ENCODE peak calls at places on chromosomes 5 and 9, in four cellular contexts. D, I, Y and F are unnamed samples.

GRCh38 chr5:179873176-179873575 is 14.6 kb upstream of the MRNIP start:
- DNase-seq in D (no peak), I (no peak), Y (no peak), F (no peak)

GRCh38 chr5:1477341-1477740 is 32.1 kb upstream of the SLC6A3 start:
- DNase-seq in D (no peak), I (no peak), Y (no peak), F (peak; percentile 89)

GRCh38 chr9:103364753-103365152 is 369.6 kb downstream of the CYLC2 start:
- DNase-seq in D (peak; percentile 52), I (no peak), Y (no peak), F (no peak)

GRCh38 chr9:110255417-110256141 is 728 bp downstream of the TXN start:
- DNase-seq in D (peak; percentile 66), I (peak; percentile 63), Y (peak; percentile 26), F (peak; percentile 75)

GRCh38 chr5:76986828-76987526 is 34.1 kb downstream of the CRHBP start:
- DNase-seq in D (peak; percentile 93), I (no peak), Y (no peak), F (no peak)

GRCh38 chr9:134496413-134497282 is 145.0 kb upstream of the COL5A1 start:
- DNase-seq in D (no peak), I (no peak), Y (no peak), F (no peak)

GRCh38 chr9:34413229-34413852 is 36.6 kb upstream of the MYORG start:
- DNase-seq in D (peak; percentile 69), I (peak; percentile 30), Y (no peak), F (no peak)

GRCh38 chr5:135651156-135651555 is 72.4 kb upstream of the CXCL14 start:
- DNase-seq in D (no peak), I (no peak), Y (no peak), F (no peak)

GRCh38 chr5:34026089-34026761 is 16.8 kb downstream of the C1QTNF3 start:
- DNase-seq in D (no peak), I (peak; percentile 75), Y (no peak), F (no peak)

GRCh38 chr5:109859537-109859936 is 169.8 kb downstream of the MAN2A1 start:
- DNase-seq in D (no peak), I (no peak), Y (no peak), F (no peak)
- H3K4me1 ChIP-seq in D (no peaks in the 10 kb centered on the region), I (no peaks in the 10 kb centered on the region), Y (peaks cover 76% of the 10 kb centered on the region), F (no peaks in the 10 kb centered on the region)

GRCh38 chr5:10726913-10727517 is 34.0 kb downstream of the DAP start:
- DNase-seq in D (no peak), I (no peak), Y (no peak), F (no peak)
- H3K4me1 ChIP-seq in D (peaks cover 2% of the 10 kb centered on the region), I (peaks cover 76% of the 10 kb centered on the region), Y (no peaks in the 10 kb centered on the region), F (peaks cover 5% of the 10 kb centered on the region)

DNA sequence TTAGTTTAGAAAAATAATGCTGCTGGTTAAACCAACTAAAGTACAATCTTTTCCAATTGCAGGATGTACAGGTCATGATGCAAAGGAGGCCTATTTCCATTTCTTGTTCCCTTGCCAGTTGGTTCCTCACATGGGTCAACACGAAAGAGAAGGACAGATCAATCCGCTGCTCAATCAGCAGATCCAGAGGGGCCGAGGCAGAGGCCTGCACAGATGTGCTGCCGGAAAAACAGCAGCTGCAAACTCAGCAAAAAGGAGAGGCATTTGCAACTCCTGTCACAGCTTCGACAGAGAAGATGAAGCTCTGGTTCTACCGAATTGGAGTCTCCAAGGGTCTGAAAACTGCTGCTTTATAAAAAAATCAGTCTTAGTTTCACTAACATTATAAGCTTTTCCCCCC is 69.8 kb downstream of the NIPSNAP3B start:
- DNase-seq in D (no peak), I (no peak), Y (no peak), F (no peak)
- H3K4me1 ChIP-seq in D (no peaks in the 10 kb centered on the region), I (peaks cover 14% of the 10 kb centered on the region), Y (no peaks in the 10 kb centered on the region), F (peaks cover 37% of the 10 kb centered on the region)

GRCh38 chr9:129839324-129840023 is 4.2 kb downstream of the USP20 start:
- DNase-seq in D (no peak), I (no peak), Y (no peak), F (no peak)

GRCh38 chr9:129840024-129840423 is 4.8 kb downstream of the USP20 start:
- DNase-seq in D (no peak), I (no peak), Y (no peak), F (no peak)

GRCh38 chr9:129841071-129841470 is 5.8 kb downstream of the USP20 start:
- DNase-seq in D (peak; percentile 27), I (no peak), Y (no peak), F (no peak)

GRCh38 chr9:129836342-129837007 is 1.2 kb downstream of the USP20 start:
- DNase-seq in D (no peak), I (no peak), Y (peak; percentile 17), F (no peak)

DNA sequence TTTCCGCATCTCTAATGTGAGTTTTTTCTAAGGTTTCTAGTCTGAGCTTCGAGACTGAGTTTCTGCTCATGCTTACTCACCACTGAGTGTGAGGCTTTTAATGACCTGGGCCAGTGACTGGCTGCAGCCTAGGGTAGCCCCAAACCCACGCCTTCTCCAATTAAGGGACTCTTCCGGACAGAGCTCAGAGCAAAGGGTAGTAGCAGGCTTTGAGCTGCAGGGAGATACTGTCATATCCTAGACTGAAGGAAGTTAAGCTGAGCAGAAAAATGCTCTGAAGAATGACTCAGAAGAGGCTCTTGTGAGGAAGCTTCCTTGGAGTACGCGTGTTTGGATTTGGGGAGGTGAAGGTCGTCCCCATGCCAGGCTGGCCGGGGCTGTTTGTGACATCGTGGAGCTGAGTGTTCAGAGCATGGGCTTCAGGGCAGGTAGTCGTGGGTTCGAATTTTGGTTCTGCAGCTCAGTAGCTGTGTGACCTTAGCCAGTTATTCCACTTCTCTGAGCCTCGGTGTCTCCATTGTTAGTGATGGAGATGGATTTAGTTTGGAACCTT is 3.5 kb downstream of the USP20 start:
- DNase-seq in D (no peak), I (no peak), Y (no peak), F (no peak)
- H3K4me1 ChIP-seq in D (no peaks in the 10 kb centered on the region), I (peaks cover 19% of the 10 kb centered on the region), Y (peaks cover 69% of the 10 kb centered on the region), F (peaks cover 48% of the 10 kb centered on the region)

DNA sequence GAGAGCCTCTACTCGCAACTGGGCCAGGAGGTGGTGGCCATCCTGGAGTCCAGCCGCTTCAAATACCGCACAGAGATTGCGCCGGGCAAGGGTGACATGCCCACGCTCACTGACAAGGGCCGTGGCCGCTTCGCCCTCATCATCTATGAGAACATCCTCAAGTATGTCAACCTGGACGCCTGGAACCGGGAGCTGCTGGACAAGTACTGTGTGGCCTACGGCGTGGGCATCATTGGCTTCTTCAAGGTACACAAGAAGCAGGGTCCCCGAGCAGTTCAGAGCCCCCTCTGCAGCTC is 13.5 kb downstream of the NDST1 start:
- DNase-seq in D (no peak), I (no peak), Y (no peak), F (no peak)
- H3K4me1 ChIP-seq in D (peaks cover 3% of the 10 kb centered on the region), I (peaks cover 99% of the 10 kb centered on the region), Y (no peaks in the 10 kb centered on the region), F (peaks cover 28% of the 10 kb centered on the region)

GRCh38 chr9:122392714-122393113 is 21.9 kb downstream of the PTGS1 start:
- DNase-seq in D (no peak), I (no peak), Y (no peak), F (no peak)
- H3K4me1 ChIP-seq in D (no peaks in the 10 kb centered on the region), I (no peaks in the 10 kb centered on the region), Y (no peaks in the 10 kb centered on the region), F (no peaks in the 10 kb centered on the region)

GRCh38 chr9:136536051-136536720 is 9.7 kb downstream of the NOTCH1 start:
- DNase-seq in D (no peak), I (no peak), Y (no peak), F (no peak)

GRCh38 chr9:136533775-136534157 is 12.1 kb downstream of the NOTCH1 start:
- DNase-seq in D (no peak), I (no peak), Y (peak; percentile 46), F (peak; percentile 96)

GRCh38 chr9:136536721-136537241 is 9.1 kb downstream of the NOTCH1 start:
- DNase-seq in D (no peak), I (no peak), Y (no peak), F (no peak)

GRCh38 chr9:136534396-136534795 is 11.5 kb downstream of the NOTCH1 start:
- DNase-seq in D (no peak), I (no peak), Y (no peak), F (no peak)

GRCh38 chr9:136535070-136535469 is 10.8 kb downstream of the NOTCH1 start:
- DNase-seq in D (no peak), I (no peak), Y (no peak), F (no peak)
- H3K4me1 ChIP-seq in D (no peaks in the 10 kb centered on the region), I (peaks cover 71% of the 10 kb centered on the region), Y (peaks cover 87% of the 10 kb centered on the region), F (peaks cover 94% of the 10 kb centered on the region)

GRCh38 chr5:14574124-14574523 is 7.5 kb upstream of the OTULINL start:
- DNase-seq in D (no peak), I (no peak), Y (no peak), F (no peak)
- H3K4me1 ChIP-seq in D (no peaks in the 10 kb centered on the region), I (peaks cover 10% of the 10 kb centered on the region), Y (no peaks in the 10 kb centered on the region), F (peaks cover 39% of the 10 kb centered on the region)

GRCh38 chr5:125112196-125112595 is 365.8 kb upstream of the ZNF608 start:
- DNase-seq in D (no peak), I (no peak), Y (no peak), F (no peak)
- H3K4me1 ChIP-seq in D (no peaks in the 10 kb centered on the region), I (no peaks in the 10 kb centered on the region), Y (no peaks in the 10 kb centered on the region), F (no peaks in the 10 kb centered on the region)